ENCODE peak calls at places on chromosomes 3 and 15, in eight cellular contexts. One of them, this sample, is unnamed.

GRCh38 chr15:30984118-30984517 is 7.3 kb downstream of the MTMR10 start:
- DNase-seq in NCI-H1092: no peak
- DNase-seq in HEK293T: no peak
- DNase-seq in left ventricle myocardium superior: no peak
- DNase-seq in bronchial epithelial cell: peak; percentile 12
- DNase-seq in CD8-positive, alpha-beta T cell: no peak
- DNase-seq in uterus: no peak
- DNase-seq in small intestine: no peak
- DNase-seq in this sample: no peak

GRCh38 chr15:92306662-92307061 is 87.0 kb upstream of the ST8SIA2 start:
- DNase-seq in NCI-H1092: no peak
- DNase-seq in HEK293T: peak; percentile 54
- DNase-seq in left ventricle myocardium superior: no peak
- DNase-seq in bronchial epithelial cell: peak; percentile 3
- DNase-seq in CD8-positive, alpha-beta T cell: no peak
- DNase-seq in uterus: no peak
- DNase-seq in small intestine: no peak
- DNase-seq in this sample: no peak

GRCh38 chr15:25783607-25784131 is 79.5 kb downstream of the ATP10A start:
- DNase-seq in NCI-H1092: no peak
- DNase-seq in HEK293T: peak; percentile 17
- DNase-seq in left ventricle myocardium superior: no peak
- DNase-seq in bronchial epithelial cell: no peak
- DNase-seq in CD8-positive, alpha-beta T cell: no peak
- DNase-seq in uterus: no peak
- DNase-seq in small intestine: no peak
- DNase-seq in this sample: no peak

GRCh38 chr3:73401616-73402265 is 223.0 kb downstream of the PDZRN3 start:
- DNase-seq in NCI-H1092: peak; percentile 15
- DNase-seq in HEK293T: no peak
- DNase-seq in left ventricle myocardium superior: peak; percentile 52
- DNase-seq in bronchial epithelial cell: no peak
- DNase-seq in CD8-positive, alpha-beta T cell: no peak
- DNase-seq in uterus: peak; percentile 71
- DNase-seq in small intestine: peak; percentile 4
- DNase-seq in this sample: no peak

GRCh38 chr3:54366839-54367238 is 244.5 kb downstream of the CACNA2D3 start:
- DNase-seq in NCI-H1092: peak; percentile 79
- DNase-seq in HEK293T: no peak
- DNase-seq in left ventricle myocardium superior: no peak
- DNase-seq in bronchial epithelial cell: no peak
- DNase-seq in CD8-positive, alpha-beta T cell: no peak
- DNase-seq in uterus: no peak
- DNase-seq in small intestine: no peak
- DNase-seq in this sample: no peak

GRCh38 chr3:39101022-39101689 is 6.3 kb downstream of the GORASP1 start:
- DNase-seq in NCI-H1092: no peak
- DNase-seq in HEK293T: peak; percentile 67
- DNase-seq in left ventricle myocardium superior: peak; percentile 46
- DNase-seq in bronchial epithelial cell: peak; percentile 35
- DNase-seq in CD8-positive, alpha-beta T cell: peak; percentile 57
- DNase-seq in uterus: no peak
- DNase-seq in small intestine: peak; percentile 61
- DNase-seq in this sample: no peak

GRCh38 chr3:148023994-148024393 is 614.8 kb downstream of the ZIC1 start:
- DNase-seq in NCI-H1092: no peak
- DNase-seq in HEK293T: no peak
- DNase-seq in left ventricle myocardium superior: peak; percentile 11
- DNase-seq in bronchial epithelial cell: no peak
- DNase-seq in CD8-positive, alpha-beta T cell: no peak
- DNase-seq in uterus: no peak
- DNase-seq in small intestine: no peak
- DNase-seq in this sample: no peak

GRCh38 chr15:76988874-76989780 is 5.8 kb upstream of the PSTPIP1 start:
- DNase-seq in NCI-H1092: no peak
- DNase-seq in HEK293T: no peak
- DNase-seq in left ventricle myocardium superior: no peak
- DNase-seq in bronchial epithelial cell: no peak
- DNase-seq in CD8-positive, alpha-beta T cell: no peak
- DNase-seq in uterus: no peak
- DNase-seq in small intestine: no peak
- DNase-seq in this sample: no peak

GRCh38 chr15:69338535-69339213 is 40.0 kb downstream of the PAQR5 start:
- DNase-seq in NCI-H1092: no peak
- DNase-seq in HEK293T: no peak
- DNase-seq in left ventricle myocardium superior: no peak
- DNase-seq in bronchial epithelial cell: peak; percentile 63
- DNase-seq in CD8-positive, alpha-beta T cell: no peak
- DNase-seq in uterus: no peak
- DNase-seq in small intestine: no peak
- DNase-seq in this sample: no peak

GRCh38 chr3:135706758-135707375 is 258.7 kb upstream of the PPP2R3A start:
- DNase-seq in NCI-H1092: no peak
- DNase-seq in HEK293T: no peak
- DNase-seq in left ventricle myocardium superior: no peak
- DNase-seq in bronchial epithelial cell: peak; percentile 9
- DNase-seq in CD8-positive, alpha-beta T cell: no peak
- DNase-seq in uterus: no peak
- DNase-seq in small intestine: no peak
- DNase-seq in this sample: no peak

GRCh38 chr3:56762718-56763117 is 39.0 kb downstream of the ARHGEF3 start:
- DNase-seq in NCI-H1092: no peak
- DNase-seq in HEK293T: no peak
- DNase-seq in left ventricle myocardium superior: no peak
- DNase-seq in bronchial epithelial cell: no peak
- DNase-seq in CD8-positive, alpha-beta T cell: no peak
- DNase-seq in uterus: no peak
- DNase-seq in small intestine: no peak
- DNase-seq in this sample: no peak

GRCh38 chr3:27025718-27026117 is 343.5 kb downstream of the NEK10 start:
- DNase-seq in NCI-H1092: no peak
- DNase-seq in HEK293T: no peak
- DNase-seq in left ventricle myocardium superior: peak; percentile 25
- DNase-seq in bronchial epithelial cell: no peak
- DNase-seq in CD8-positive, alpha-beta T cell: no peak
- DNase-seq in uterus: no peak
- DNase-seq in small intestine: no peak
- DNase-seq in this sample: no peak

GRCh38 chr3:163877805-163878204 is 1200.5 kb downstream of the SI start:
- DNase-seq in NCI-H1092: no peak
- DNase-seq in HEK293T: peak; percentile 22
- DNase-seq in left ventricle myocardium superior: no peak
- DNase-seq in bronchial epithelial cell: no peak
- DNase-seq in CD8-positive, alpha-beta T cell: no peak
- DNase-seq in uterus: no peak
- DNase-seq in small intestine: no peak
- DNase-seq in this sample: no peak

GRCh38 chr3:36814071-36814717 is 49.8 kb upstream of the DCLK3 start:
- DNase-seq in NCI-H1092: no peak
- DNase-seq in HEK293T: no peak
- DNase-seq in left ventricle myocardium superior: no peak
- DNase-seq in bronchial epithelial cell: no peak
- DNase-seq in CD8-positive, alpha-beta T cell: no peak
- DNase-seq in uterus: no peak
- DNase-seq in small intestine: no peak
- DNase-seq in this sample: no peak

GRCh38 chr3:55984631-55985030 is 483.6 kb downstream of the ERC2 start:
- DNase-seq in NCI-H1092: no peak
- DNase-seq in HEK293T: no peak
- DNase-seq in left ventricle myocardium superior: no peak
- DNase-seq in bronchial epithelial cell: no peak
- DNase-seq in CD8-positive, alpha-beta T cell: no peak
- DNase-seq in uterus: no peak
- DNase-seq in small intestine: no peak
- DNase-seq in this sample: no peak

GRCh38 chr15:32857732-32858131 is 139.9 kb downstream of the GREM1 start:
- DNase-seq in NCI-H1092: no peak
- DNase-seq in HEK293T: no peak
- DNase-seq in left ventricle myocardium superior: no peak
- DNase-seq in bronchial epithelial cell: peak; percentile 62
- DNase-seq in CD8-positive, alpha-beta T cell: no peak
- DNase-seq in uterus: no peak
- DNase-seq in small intestine: no peak
- DNase-seq in this sample: no peak

GRCh38 chr3:10164546-10165393 is at the start of gene IRAK2:
- DNase-seq in NCI-H1092: no peak
- DNase-seq in HEK293T: peak; percentile 88
- DNase-seq in left ventricle myocardium superior: peak; percentile 84
- DNase-seq in bronchial epithelial cell: no peak
- DNase-seq in CD8-positive, alpha-beta T cell: peak; percentile 48
- DNase-seq in uterus: peak; percentile 73
- DNase-seq in small intestine: peak; percentile 64
- DNase-seq in this sample: peak; percentile 39

GRCh38 chr3:50102558-50102957 is 13.8 kb downstream of the RBM5 start:
- DNase-seq in NCI-H1092: no peak
- DNase-seq in HEK293T: no peak
- DNase-seq in left ventricle myocardium superior: no peak
- DNase-seq in bronchial epithelial cell: no peak
- DNase-seq in CD8-positive, alpha-beta T cell: no peak
- DNase-seq in uterus: no peak
- DNase-seq in small intestine: no peak
- DNase-seq in this sample: no peak

GRCh38 chr3:77038468-77038927 is 1.4 kb upstream of the ROBO2 start:
- DNase-seq in NCI-H1092: peak; percentile 75
- DNase-seq in HEK293T: peak; percentile 66
- DNase-seq in left ventricle myocardium superior: peak; percentile 58
- DNase-seq in bronchial epithelial cell: peak; percentile 77
- DNase-seq in CD8-positive, alpha-beta T cell: no peak
- DNase-seq in uterus: peak; percentile 62
- DNase-seq in small intestine: peak; percentile 75
- DNase-seq in this sample: no peak